ENCODE peak calls at places on chromosomes 16 and 17, in eight cellular contexts. One of them, this sample, is unnamed.

GRCh38 chr17:82217530-82218204 is 5.0 kb upstream of the CCDC57 start:
- DNase-seq in endodermal cell: no peak
- DNase-seq in DND-41: no peak
- DNase-seq in Karpas-422: no peak
- DNase-seq in PC-3: peak; percentile 93
- DNase-seq in K562: peak; percentile 76
- DNase-seq in astrocyte: peak; percentile 87
- DNase-seq in mammary epithelial cell: peak; percentile 55
- DNase-seq in this sample: peak; percentile 92

GRCh38 chr16:10817963-10818941 is at the start of gene TVP23A:
- DNase-seq in endodermal cell: peak; percentile 85
- DNase-seq in K562: peak; percentile 69
- DNase-seq in DND-41: no peak
- DNase-seq in astrocyte: peak; percentile 4
- DNase-seq in PC-3: no peak
- DNase-seq in mammary epithelial cell: no peak
- DNase-seq in Karpas-422: no peak
- DNase-seq in this sample: no peak

GRCh38 chr17:57480438-57481196 is 224.3 kb downstream of the MSI2 start:
- DNase-seq in PC-3: peak; percentile 84
- DNase-seq in mammary epithelial cell: peak; percentile 79
- DNase-seq in endodermal cell: no peak
- DNase-seq in K562: no peak
- DNase-seq in astrocyte: peak; percentile 93
- DNase-seq in DND-41: no peak
- DNase-seq in Karpas-422: no peak
- DNase-seq in this sample: peak; percentile 61

GRCh38 chr17:63249256-63250006 is 196.7 kb downstream of the CYB561 start:
- DNase-seq in K562: no peak
- DNase-seq in astrocyte: peak; percentile 51
- DNase-seq in Karpas-422: no peak
- DNase-seq in DND-41: no peak
- DNase-seq in mammary epithelial cell: no peak
- DNase-seq in endodermal cell: no peak
- DNase-seq in PC-3: no peak
- DNase-seq in this sample: no peak

GRCh38 chr17:34999456-34999855 is 19.1 kb downstream of the LIG3 start:
- DNase-seq in K562: no peak
- DNase-seq in PC-3: no peak
- DNase-seq in astrocyte: no peak
- DNase-seq in DND-41: no peak
- DNase-seq in mammary epithelial cell: no peak
- DNase-seq in Karpas-422: no peak
- DNase-seq in endodermal cell: no peak
- DNase-seq in this sample: no peak

GRCh38 chr17:19389386-19389785 is 2.4 kb upstream of the MFAP4 start:
- DNase-seq in PC-3: no peak
- DNase-seq in endodermal cell: no peak
- DNase-seq in mammary epithelial cell: no peak
- DNase-seq in astrocyte: no peak
- DNase-seq in K562: no peak
- DNase-seq in Karpas-422: no peak
- DNase-seq in DND-41: no peak
- DNase-seq in this sample: peak; percentile 24

GRCh38 chr17:59530561-59530960 is 34.8 kb upstream of the DHX40 start:
- DNase-seq in endodermal cell: no peak
- DNase-seq in mammary epithelial cell: no peak
- DNase-seq in Karpas-422: no peak
- DNase-seq in astrocyte: no peak
- DNase-seq in PC-3: no peak
- DNase-seq in K562: no peak
- DNase-seq in DND-41: no peak
- DNase-seq in this sample: no peak

GRCh38 chr17:31211352-31212012 is 85.6 kb downstream of the OMG start:
- DNase-seq in Karpas-422: no peak
- DNase-seq in PC-3: peak; percentile 25
- DNase-seq in mammary epithelial cell: peak; percentile 8
- DNase-seq in K562: no peak
- DNase-seq in DND-41: no peak
- DNase-seq in astrocyte: no peak
- DNase-seq in endodermal cell: no peak
- DNase-seq in this sample: no peak

GRCh38 chr17:63406689-63407330 is 39.3 kb downstream of the CYB561 start:
- DNase-seq in mammary epithelial cell: peak; percentile 77
- DNase-seq in DND-41: peak; percentile 76
- DNase-seq in endodermal cell: peak; percentile 94
- DNase-seq in K562: peak; percentile 76
- DNase-seq in astrocyte: peak; percentile 88
- DNase-seq in Karpas-422: peak; percentile 96
- DNase-seq in PC-3: peak; percentile 97
- DNase-seq in this sample: peak; percentile 94

GRCh38 chr16:63806794-63807506 is 1314.9 kb downstream of the CDH11 start:
- DNase-seq in PC-3: peak; percentile 22
- DNase-seq in Karpas-422: no peak
- DNase-seq in K562: no peak
- DNase-seq in mammary epithelial cell: peak; percentile 42
- DNase-seq in astrocyte: no peak
- DNase-seq in endodermal cell: no peak
- DNase-seq in DND-41: no peak
- DNase-seq in this sample: no peak

GRCh38 chr17:181213-182163 is at the start of gene DOC2B:
- DNase-seq in astrocyte: peak; percentile 39
- DNase-seq in mammary epithelial cell: peak; percentile 6
- DNase-seq in DND-41: no peak
- DNase-seq in PC-3: peak; percentile 8
- DNase-seq in K562: no peak
- DNase-seq in endodermal cell: peak; percentile 85
- DNase-seq in Karpas-422: no peak
- DNase-seq in this sample: peak; percentile 55

GRCh38 chr16:68234188-68235104 is 1.5 kb downstream of the ESRP2 start:
- DNase-seq in K562: no peak
- DNase-seq in mammary epithelial cell: peak; percentile 76
- DNase-seq in astrocyte: no peak
- DNase-seq in DND-41: no peak
- DNase-seq in endodermal cell: peak; percentile 80
- DNase-seq in Karpas-422: no peak
- DNase-seq in PC-3: peak; percentile 90
- DNase-seq in this sample: no peak

GRCh38 chr16:47073223-47074155 is 70.3 kb downstream of the NETO2 start:
- DNase-seq in PC-3: no peak
- DNase-seq in mammary epithelial cell: no peak
- DNase-seq in endodermal cell: no peak
- DNase-seq in DND-41: no peak
- DNase-seq in Karpas-422: no peak
- DNase-seq in astrocyte: no peak
- DNase-seq in K562: no peak
- DNase-seq in this sample: peak; percentile 16

GRCh38 chr16:13795131-13795530 is 124.8 kb upstream of the ERCC4 start:
- DNase-seq in astrocyte: no peak
- DNase-seq in mammary epithelial cell: no peak
- DNase-seq in K562: no peak
- DNase-seq in DND-41: no peak
- DNase-seq in Karpas-422: no peak
- DNase-seq in endodermal cell: no peak
- DNase-seq in PC-3: no peak
- DNase-seq in this sample: no peak

GRCh38 chr17:34892864-34893263 is 68.4 kb downstream of the CCT6B start:
- DNase-seq in mammary epithelial cell: no peak
- DNase-seq in endodermal cell: peak; percentile 91
- DNase-seq in K562: peak; percentile 60
- DNase-seq in Karpas-422: peak; percentile 77
- DNase-seq in astrocyte: no peak
- DNase-seq in DND-41: peak; percentile 24
- DNase-seq in PC-3: peak; percentile 9
- DNase-seq in this sample: no peak

GRCh38 chr16:1981972-1982574 is 804 bp upstream of the NOXO1 start:
- DNase-seq in endodermal cell: no peak
- DNase-seq in K562: no peak
- DNase-seq in astrocyte: no peak
- DNase-seq in PC-3: peak; percentile 56
- DNase-seq in Karpas-422: no peak
- DNase-seq in mammary epithelial cell: peak; percentile 68
- DNase-seq in DND-41: no peak
- DNase-seq in this sample: no peak
- H3K4me1 ChIP-seq in endodermal cell: no peaks in the 10 kb centered on the region
- H3K4me1 ChIP-seq in K562: peaks cover 6% of the 10 kb centered on the region
- H3K4me1 ChIP-seq in astrocyte: peaks cover 15% of the 10 kb centered on the region
- H3K4me1 ChIP-seq in PC-3: peaks cover 47% of the 10 kb centered on the region
- H3K4me1 ChIP-seq in Karpas-422: peaks cover 23% of the 10 kb centered on the region
- H3K4me1 ChIP-seq in mammary epithelial cell: peaks cover 42% of the 10 kb centered on the region
- H3K4me1 ChIP-seq in DND-41: peaks cover 24% of the 10 kb centered on the region
- H3K4me1 ChIP-seq in this sample: peaks cover 15% of the 10 kb centered on the region

DNA sequence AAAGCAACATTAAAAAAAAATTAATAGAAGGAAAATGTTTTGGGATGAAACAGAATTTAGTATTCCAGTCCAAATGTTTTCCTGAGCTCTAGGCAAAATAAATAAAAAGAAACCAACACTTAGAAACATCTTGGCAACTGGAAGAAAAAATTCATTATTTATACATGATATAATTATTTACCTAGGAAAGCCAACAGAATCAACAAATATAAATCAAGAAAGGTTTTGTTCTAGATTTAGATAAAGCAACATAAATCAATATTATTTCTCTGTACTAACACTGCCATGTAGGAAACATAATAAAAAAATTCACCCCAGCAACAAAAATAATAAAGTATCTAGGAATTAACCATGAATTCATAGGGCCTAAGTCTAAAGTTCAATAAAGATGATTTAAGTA is 167.4 kb downstream of the MYO1D start:
- DNase-seq in K562: no peak
- DNase-seq in PC-3: no peak
- DNase-seq in endodermal cell: no peak
- DNase-seq in astrocyte: no peak
- DNase-seq in DND-41: no peak
- DNase-seq in Karpas-422: no peak
- DNase-seq in mammary epithelial cell: no peak
- DNase-seq in this sample: no peak
- H3K36me3 ChIP-seq in K562: peaks cover 10% of the 10 kb centered on the region
- H3K36me3 ChIP-seq in PC-3: no peaks in the 10 kb centered on the region
- H3K36me3 ChIP-seq in endodermal cell: peaks cover 4% of the 10 kb centered on the region
- H3K36me3 ChIP-seq in astrocyte: no peaks in the 10 kb centered on the region
- H3K36me3 ChIP-seq in DND-41: no peaks in the 10 kb centered on the region
- H3K36me3 ChIP-seq in Karpas-422: no peaks in the 10 kb centered on the region
- H3K36me3 ChIP-seq in mammary epithelial cell: peaks cover 4% of the 10 kb centered on the region
- H3K36me3 ChIP-seq in this sample: peaks cover 42% of the 10 kb centered on the region

GRCh38 chr17:20613905-20614304 is 34.4 kb downstream of the CDRT15L2 start:
- DNase-seq in DND-41: no peak
- DNase-seq in mammary epithelial cell: no peak
- DNase-seq in K562: no peak
- DNase-seq in endodermal cell: no peak
- DNase-seq in astrocyte: no peak
- DNase-seq in PC-3: no peak
- DNase-seq in Karpas-422: no peak
- DNase-seq in this sample: no peak

GRCh38 chr17:20611314-20611713 is 31.8 kb downstream of the CDRT15L2 start:
- DNase-seq in PC-3: no peak
- DNase-seq in K562: no peak
- DNase-seq in endodermal cell: peak; percentile 68
- DNase-seq in Karpas-422: no peak
- DNase-seq in mammary epithelial cell: no peak
- DNase-seq in DND-41: no peak
- DNase-seq in astrocyte: no peak
- DNase-seq in this sample: no peak

GRCh38 chr17:20612635-20613034 is 33.1 kb downstream of the CDRT15L2 start:
- DNase-seq in astrocyte: no peak
- DNase-seq in DND-41: no peak
- DNase-seq in mammary epithelial cell: no peak
- DNase-seq in K562: no peak
- DNase-seq in PC-3: no peak
- DNase-seq in Karpas-422: no peak
- DNase-seq in endodermal cell: no peak
- DNase-seq in this sample: no peak

DNA sequence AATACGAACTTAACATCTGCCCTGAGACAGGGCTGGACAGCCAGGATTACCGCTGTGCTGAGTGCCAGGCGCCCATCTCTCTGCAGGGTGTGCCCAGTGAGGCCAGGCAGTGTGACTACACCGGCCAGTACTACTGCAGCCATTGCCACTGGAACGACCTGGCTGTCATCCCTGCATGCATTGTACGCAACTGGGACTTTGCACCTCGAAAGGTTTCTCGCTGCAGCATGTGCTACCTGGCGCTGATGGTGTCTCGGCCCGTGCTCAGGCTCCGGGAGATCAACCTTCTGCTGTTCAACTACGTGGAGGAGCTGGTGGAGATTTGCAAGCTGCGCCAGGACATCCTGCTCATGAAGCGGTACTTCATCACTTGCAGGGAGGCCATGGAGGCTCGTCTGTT is 33.7 kb downstream of the CDRT15L2 start:
- DNase-seq in DND-41: no peak
- DNase-seq in mammary epithelial cell: no peak
- DNase-seq in K562: no peak
- DNase-seq in Karpas-422: no peak
- DNase-seq in PC-3: no peak
- DNase-seq in endodermal cell: no peak
- DNase-seq in astrocyte: no peak
- DNase-seq in this sample: no peak
- H3K9ac ChIP-seq in DND-41: no peak overlapping the region
- H3K9ac ChIP-seq in mammary epithelial cell: no peak overlapping the region
- H3K9ac ChIP-seq in K562: no peak overlapping the region
- H3K9ac ChIP-seq in Karpas-422: no peak overlapping the region
- H3K9ac ChIP-seq in PC-3: no peak overlapping the region
- H3K9ac ChIP-seq in endodermal cell: no peak overlapping the region
- H3K9ac ChIP-seq in astrocyte: no peak overlapping the region
- H3K9ac ChIP-seq in this sample: no peak overlapping the region

GRCh38 chr16:58021661-58022551 is 3.6 kb upstream of the MMP15 start:
- DNase-seq in Karpas-422: no peak
- DNase-seq in mammary epithelial cell: peak; percentile 77
- DNase-seq in K562: no peak
- DNase-seq in PC-3: peak; percentile 43
- DNase-seq in astrocyte: peak; percentile 36
- DNase-seq in DND-41: no peak
- DNase-seq in endodermal cell: no peak
- DNase-seq in this sample: peak; percentile 40

GRCh38 chr16:58024673-58025350 is 742 bp upstream of the MMP15 start:
- DNase-seq in mammary epithelial cell: no peak
- DNase-seq in endodermal cell: peak; percentile 85
- DNase-seq in K562: peak; percentile 75
- DNase-seq in DND-41: no peak
- DNase-seq in astrocyte: no peak
- DNase-seq in Karpas-422: no peak
- DNase-seq in PC-3: no peak
- DNase-seq in this sample: peak; percentile 28

GRCh38 chr16:58024347-58024672 is 1.2 kb upstream of the MMP15 start:
- DNase-seq in mammary epithelial cell: no peak
- DNase-seq in DND-41: no peak
- DNase-seq in Karpas-422: no peak
- DNase-seq in astrocyte: no peak
- DNase-seq in K562: no peak
- DNase-seq in PC-3: no peak
- DNase-seq in endodermal cell: no peak
- DNase-seq in this sample: no peak

GRCh38 chr16:58020628-58021521 is 4.7 kb upstream of the MMP15 start:
- DNase-seq in mammary epithelial cell: no peak
- DNase-seq in endodermal cell: peak; percentile 91
- DNase-seq in astrocyte: no peak
- DNase-seq in PC-3: peak; percentile 35
- DNase-seq in K562: peak; percentile 46
- DNase-seq in Karpas-422: peak; percentile 82
- DNase-seq in DND-41: peak; percentile 78
- DNase-seq in this sample: peak; percentile 77

GRCh38 chr16:58022601-58023371 is 2.8 kb upstream of the MMP15 start:
- DNase-seq in mammary epithelial cell: peak; percentile 30
- DNase-seq in PC-3: peak; percentile 49
- DNase-seq in K562: no peak
- DNase-seq in astrocyte: peak; percentile 58
- DNase-seq in endodermal cell: no peak
- DNase-seq in DND-41: no peak
- DNase-seq in Karpas-422: no peak
- DNase-seq in this sample: peak; percentile 36
- H3K4me1 ChIP-seq in mammary epithelial cell: peaks cover 44% of the 10 kb centered on the region
- H3K4me1 ChIP-seq in PC-3: peaks cover 29% of the 10 kb centered on the region
- H3K4me1 ChIP-seq in K562: peaks cover 12% of the 10 kb centered on the region
- H3K4me1 ChIP-seq in astrocyte: peaks cover 30% of the 10 kb centered on the region
- H3K4me1 ChIP-seq in endodermal cell: peaks cover 13% of the 10 kb centered on the region
- H3K4me1 ChIP-seq in DND-41: peaks cover 19% of the 10 kb centered on the region
- H3K4me1 ChIP-seq in Karpas-422: peaks cover 29% of the 10 kb centered on the region
- H3K4me1 ChIP-seq in this sample: peaks cover 40% of the 10 kb centered on the region

This sample was measured in adipocyte.